ENCODE peak calls at places on chromosome 19, in five cellular contexts. N is tibial artery, T is thoracic aorta, Q is suprapubic skin, S is fibroblast of lung. B is an unnamed sample. For H3K4me1 and H3K36me3, the result is how much of the 10 kb centered on the place peaks cover.

GRCh38 chr19:5434970-5435641 is 20.1 kb upstream of the ZNRF4 start:
- DNase-seq in N (no peak), T (no peak), Q (no peak), S (peak), B (peak)

GRCh38 chr19:17938092-17938845 is 5.5 kb downstream of the CCDC124 start:
- DNase-seq in N (peak), T (no peak), Q (peak), S (peak), B (peak)

GRCh38 chr19:56751078-56751489 is 79.5 kb upstream of the ZNF835 start:
- DNase-seq in N (no peak), T (no peak), Q (no peak), S (no peak), B (no peak)

GRCh38 chr19:38744298-38744681 is at the start of gene CAPN12:
- DNase-seq in N (no peak), T (no peak), Q (no peak), S (no peak), B (no peak)

GRCh38 chr19:13070425-13071140 is 32.1 kb downstream of the LYL1 start:
- DNase-seq in N (no peak), T (no peak), Q (no peak), S (no peak), B (no peak)

GRCh38 chr19:55333870-55334269 is 5.8 kb upstream of the KMT5C start:
- DNase-seq in N (no peak), T (no peak), Q (no peak), S (no peak), B (no peak)

GRCh38 chr19:28331596-28331995 is 881.4 kb downstream of the UQCRFS1 start:
- DNase-seq in N (no peak), T (no peak), Q (no peak), S (no peak), B (no peak)

GRCh38 chr19:18419699-18420460 is 682 bp downstream of the SSBP4 start:
- DNase-seq in N (peak), T (no peak), Q (peak), S (no peak), B (peak)

GRCh38 chr19:39070888-39071287 is 13.3 kb upstream of the ACP7 start:
- DNase-seq in N (no peak), T (no peak), Q (no peak), S (no peak), B (no peak)

GRCh38 chr19:42140125-42140754 is 8.0 kb upstream of the POU2F2 start:
- DNase-seq in N (peak), T (no peak), Q (no peak), S (peak), B (peak)

GRCh38 chr19:14434157-14434501 is 1.0 kb downstream of the PKN1 start:
- DNase-seq in N (no peak), T (no peak), Q (no peak), S (no peak), B (peak)

GRCh38 chr19:8083141-8083540 is 30.6 kb downstream of the CCL25 start:
- DNase-seq in N (no peak), T (no peak), Q (no peak), S (no peak), B (no peak)

GRCh38 chr19:5090465-5090779 is 121.5 kb downstream of the KDM4B start:
- DNase-seq in N (no peak), T (no peak), Q (no peak), S (no peak), B (no peak)

GRCh38 chr19:16330368-16330801 is 5.8 kb downstream of the KLF2 start:
- DNase-seq in N (peak), T (peak), Q (peak), S (peak), B (peak)

GRCh38 chr19:42132851-42133528 is 744 bp upstream of the POU2F2 start:
- DNase-seq in N (peak), T (no peak), Q (no peak), S (no peak), B (peak)

GRCh38 chr19:47467914-47468313 is 3.8 kb downstream of the SLC8A2 start:
- DNase-seq in N (no peak), T (no peak), Q (no peak), S (no peak), B (no peak)

GRCh38 chr19:13537454-13537853 is 31.2 kb upstream of the CACNA1A start:
- DNase-seq in N (no peak), T (no peak), Q (no peak), S (no peak), B (no peak)

GRCh38 chr19:35334064-35334753 is 5.2 kb downstream of the CD22 start:
- DNase-seq in N (no peak), T (no peak), Q (no peak), S (no peak), B (no peak)

GRCh38 chr19:18896421-18896841 is 473 bp upstream of the CERS1 start:
- DNase-seq in N (no peak), T (no peak), Q (no peak), S (no peak), B (no peak)

GRCh38 chr19:39941615-39942507 is 7.4 kb upstream of the FCGBP start:
- DNase-seq in N (peak), T (no peak), Q (no peak), S (no peak), B (no peak)

GRCh38 chr19:38734426-38735256 is 9.6 kb downstream of the CAPN12 start:
- DNase-seq in N (no peak), T (no peak), Q (no peak), S (no peak), B (no peak)

GRCh38 chr19:12261554-12261953 is 33.1 kb downstream of the ZNF44 start:
- DNase-seq in N (no peak), T (no peak), Q (no peak), S (no peak), B (no peak)

GRCh38 chr19:56718231-56718630 is 46.7 kb upstream of the ZNF835 start:
- DNase-seq in N (no peak), T (no peak), Q (no peak), S (no peak), B (no peak)

GRCh38 chr19:46179076-46179740 is 31.2 kb downstream of the IGFL2 start:
- DNase-seq in N (no peak), T (no peak), Q (peak), S (no peak), B (no peak)

GRCh38 chr19:54431255-54431838 is 16.1 kb downstream of the TTYH1 start:
- DNase-seq in N (no peak), T (no peak), Q (peak), S (no peak), B (no peak)

GRCh38 chr19:4122480-4122879 is 1.4 kb downstream of the MAP2K2 start:
- DNase-seq in N (no peak), T (no peak), Q (no peak), S (no peak), B (no peak)

GRCh38 chr19:40533508-40533907 is 43.2 kb upstream of the SHKBP1 start:
- DNase-seq in N (no peak), T (no peak), Q (no peak), S (no peak), B (no peak)

GRCh38 chr19:4369109-4369887 is 25.9 kb downstream of the MPND start:
- DNase-seq in N (no peak), T (no peak), Q (peak), S (no peak), B (no peak)

GRCh38 chr19:51687791-51688664 is 5.1 kb upstream of the SPACA6 start:
- DNase-seq in N (peak), T (peak), Q (peak), S (peak), B (peak)

GRCh38 chr19:16650821-16651220 is 9.1 kb downstream of the SMIM7 start:
- DNase-seq in N (no peak), T (no peak), Q (no peak), S (no peak), B (no peak)

GRCh38 chr19:17073869-17074627 is 1.2 kb downstream of the HAUS8 start:
- DNase-seq in N (no peak), T (no peak), Q (no peak), S (no peak), B (no peak)

GRCh38 chr19:40799558-40800338 is 757 bp downstream of the EGLN2 start:
- DNase-seq in N (no peak), T (no peak), Q (peak), S (no peak), B (peak)

GRCh38 chr19:4969772-4970531 is 1.0 kb downstream of the KDM4B start:
- DNase-seq in N (no peak), T (no peak), Q (no peak), S (peak), B (peak)

GRCh38 chr19:38228491-38229439 is 4.7 kb upstream of the DPF1 start:
- DNase-seq in N (no peak), T (no peak), Q (no peak), S (no peak), B (peak)

GRCh38 chr19:13082192-13083007 is 20.3 kb downstream of the LYL1 start:
- DNase-seq in N (peak), T (no peak), Q (no peak), S (peak), B (peak)

GRCh38 chr19:6452899-6453298 is 6.7 kb downstream of the SLC25A23 start:
- DNase-seq in N (no peak), T (no peak), Q (no peak), S (no peak), B (no peak)

GRCh38 chr19:6451583-6452222 is 7.9 kb downstream of the SLC25A23 start:
- DNase-seq in N (no peak), T (no peak), Q (no peak), S (no peak), B (no peak)

GRCh38 chr19:6455924-6456323 is 3.7 kb downstream of the SLC25A23 start:
- DNase-seq in N (no peak), T (no peak), Q (no peak), S (no peak), B (no peak)

GRCh38 chr19:6452223-6452614 is 7.4 kb downstream of the SLC25A23 start:
- DNase-seq in N (no peak), T (no peak), Q (no peak), S (no peak), B (no peak)

GRCh38 chr19:6453951-6454565 is 5.5 kb downstream of the SLC25A23 start:
- DNase-seq in N (no peak), T (no peak), Q (no peak), S (no peak), B (no peak)
- H3K4me1 ChIP-seq in N (under half), T (under half), Q (under half), S (under half), B (under half)

DNA sequence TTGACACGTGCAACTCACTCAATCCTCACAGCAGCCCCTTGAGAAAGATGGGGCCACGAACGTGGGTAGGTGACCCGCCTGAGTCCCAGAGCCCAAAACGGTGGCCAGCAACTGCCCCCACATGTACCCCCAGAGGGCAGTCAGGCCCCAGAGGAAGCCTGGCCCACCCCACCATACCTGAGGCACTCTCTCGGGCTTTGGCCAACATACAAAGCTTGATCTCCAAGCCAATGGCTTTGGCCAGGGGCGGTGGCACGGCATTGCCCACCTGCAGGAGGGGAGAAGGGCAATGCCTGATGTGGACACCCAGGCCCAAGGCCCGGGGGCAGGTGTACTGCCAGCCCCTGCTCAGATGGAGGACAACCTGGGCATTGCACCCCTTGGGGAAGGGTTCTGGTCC is 14.3 kb upstream of the EIF3G start:
- DNase-seq in N (no peak), T (no peak), Q (no peak), S (no peak), B (no peak)
- H3K36me3 ChIP-seq in N (half or more), T (under half), Q (half or more), S (under half), B (half or more)

GRCh38 chr19:33396701-33397535 is 23.4 kb downstream of the CEBPG start:
- DNase-seq in N (no peak), T (no peak), Q (peak), S (no peak), B (no peak)
- H3K4me1 ChIP-seq in N (half or more), T (under half), Q (under half), S (under half), B (under half)

GRCh38 chr19:962683-963385 is 21.3 kb upstream of the WDR18 start:
- DNase-seq in N (no peak), T (no peak), Q (no peak), S (no peak), B (no peak)

GRCh38 chr19:964761-965694 is 19.1 kb upstream of the WDR18 start:
- DNase-seq in N (no peak), T (no peak), Q (no peak), S (peak), B (no peak)

GRCh38 chr19:963401-964022 is 20.6 kb upstream of the WDR18 start:
- DNase-seq in N (no peak), T (no peak), Q (no peak), S (no peak), B (no peak)

GRCh38 chr19:961866-962620 is 22.1 kb upstream of the WDR18 start:
- DNase-seq in N (no peak), T (no peak), Q (no peak), S (peak), B (peak)

GRCh38 chr19:964116-964520 is 20.0 kb upstream of the WDR18 start:
- DNase-seq in N (no peak), T (no peak), Q (no peak), S (no peak), B (no peak)
- H3K36me3 ChIP-seq in N (under half), T (under half), Q (under half), S (under half), B (half or more)

DNA sequence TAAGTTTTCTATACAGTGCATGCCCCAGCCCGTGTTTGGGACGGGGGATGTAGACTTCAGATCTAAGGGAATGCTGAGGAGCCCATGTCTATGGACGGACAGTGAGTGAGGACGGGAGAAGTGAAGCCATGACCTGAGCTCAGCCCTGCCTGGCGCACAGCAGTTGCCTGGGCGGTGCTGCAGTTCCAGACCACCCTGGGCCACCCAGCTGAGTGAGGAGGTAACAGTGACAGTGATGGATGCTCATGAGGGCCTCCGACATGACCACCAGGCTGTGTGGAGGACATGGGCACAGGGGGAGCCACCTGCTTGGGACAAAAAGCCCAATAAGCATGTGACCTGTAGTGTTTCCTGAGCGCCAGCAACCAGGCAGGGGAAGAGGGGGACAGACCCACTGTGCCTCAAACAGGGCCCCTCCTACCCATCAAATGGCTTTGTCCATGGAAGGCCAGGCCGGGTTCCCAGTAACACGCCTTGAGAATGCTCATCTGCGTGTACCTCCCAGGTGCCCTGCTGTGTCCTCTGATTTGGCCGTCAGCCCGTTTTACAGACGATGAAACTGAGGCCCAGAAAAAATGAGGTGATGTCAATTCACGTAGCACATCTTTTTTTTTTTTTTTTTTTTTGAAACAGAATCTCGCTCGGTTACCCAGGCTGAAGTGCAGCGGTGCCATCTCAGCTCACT is 22.6 kb downstream of the NOSIP start:
- DNase-seq in N (no peak), T (no peak), Q (no peak), S (no peak), B (no peak)
- H3K4me1 ChIP-seq in N (under half), T (under half), Q (under half), S (under half), B (under half)

GRCh38 chr19:3058009-3058820 is 4.1 kb downstream of the TLE5 start:
- DNase-seq in N (no peak), T (no peak), Q (no peak), S (no peak), B (no peak)

GRCh38 chr19:3058821-3059314 is 3.4 kb downstream of the TLE5 start:
- DNase-seq in N (no peak), T (no peak), Q (no peak), S (no peak), B (no peak)

GRCh38 chr19:3056454-3057016 is 5.8 kb downstream of the TLE5 start:
- DNase-seq in N (no peak), T (no peak), Q (no peak), S (no peak), B (no peak)

GRCh38 chr19:3055741-3056453 is 6.4 kb downstream of the TLE5 start:
- DNase-seq in N (no peak), T (no peak), Q (no peak), S (no peak), B (no peak)

DNA sequence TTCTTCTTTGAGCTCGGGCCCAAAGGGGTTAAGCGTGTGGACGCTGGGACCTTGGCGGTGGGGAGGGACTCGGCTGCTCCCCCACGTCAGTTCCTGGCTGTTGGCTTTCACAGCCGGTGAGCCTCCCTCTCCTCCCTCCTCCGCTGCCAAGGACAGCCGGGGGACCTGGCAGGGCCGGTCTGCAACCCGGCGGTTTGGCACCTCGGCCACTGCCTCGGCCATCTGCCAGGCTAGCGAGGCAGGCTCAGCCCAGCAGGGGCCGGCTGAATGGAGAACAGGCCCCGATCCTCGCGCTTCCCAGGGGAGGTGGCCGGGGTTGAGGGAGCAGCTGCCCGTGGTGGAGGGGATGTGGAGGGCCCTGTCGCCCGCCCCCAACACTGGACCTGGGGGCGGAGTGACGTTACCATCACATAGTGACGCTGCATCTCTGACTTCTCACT is 5.0 kb downstream of the TLE5 start:
- DNase-seq in N (peak), T (peak), Q (peak), S (peak), B (no peak)
- H3K36me3 ChIP-seq in N (half or more), T (under half), Q (half or more), S (under half), B (under half)

GRCh38 chr19:49574206-49574755 is 6.1 kb downstream of the NOSIP start:
- DNase-seq in N (no peak), T (no peak), Q (no peak), S (no peak), B (no peak)

GRCh38 chr19:49570997-49571676 is 9.2 kb downstream of the NOSIP start:
- DNase-seq in N (no peak), T (no peak), Q (no peak), S (no peak), B (no peak)

GRCh38 chr19:49570138-49570856 is 10.1 kb downstream of the NOSIP start:
- DNase-seq in N (peak), T (no peak), Q (no peak), S (peak), B (peak)

GRCh38 chr19:49573451-49573850 is 6.9 kb downstream of the NOSIP start:
- DNase-seq in N (no peak), T (no peak), Q (no peak), S (no peak), B (no peak)

DNA sequence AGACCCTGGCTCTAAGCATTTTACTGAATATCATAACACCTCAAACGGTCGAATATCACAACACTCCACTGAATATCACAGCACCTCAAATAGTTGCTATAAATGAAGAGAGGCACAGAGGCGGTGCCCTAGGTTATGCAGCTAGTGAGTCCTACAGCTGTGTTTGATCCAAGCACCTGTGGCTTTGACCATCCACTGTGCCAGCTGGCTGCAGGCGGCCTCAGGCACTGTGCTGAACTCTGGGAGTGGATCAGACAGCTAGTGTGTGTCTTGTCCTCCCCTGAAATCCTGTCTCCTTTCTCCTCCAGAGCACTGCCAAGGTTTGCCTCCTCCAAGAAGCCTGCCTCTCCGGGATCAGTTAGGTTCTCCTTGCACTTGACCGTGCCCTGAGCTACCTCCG is 7.3 kb downstream of the NOSIP start:
- DNase-seq in N (no peak), T (no peak), Q (no peak), S (no peak), B (no peak)
- H3K4me1 ChIP-seq in N (under half), T (under half), Q (under half), S (under half), B (under half)

GRCh38 chr19:1257475-1258160 is 9.2 kb downstream of the MIDN start:
- DNase-seq in N (no peak), T (no peak), Q (no peak), S (no peak), B (no peak)
- H3K36me3 ChIP-seq in N (half or more), T (under half), Q (under half), S (under half), B (under half)

B was measured in adipocyte.